ENCODE peak calls at places on chromosomes 12 and 14, in seven cellular contexts. K is testis, B is keratinocyte, U is breast epithelium, E is body of pancreas, A is right cardiac atrium, D is H9. H is an unnamed sample. For H3K4me1, the result is how much of the 10 kb centered on the place peaks cover.

GRCh38 chr14:25150934-25151790 is 101.2 kb upstream of the STXBP6 start:
- DNase-seq in B (peak), A (no peak), U (no peak), D (no peak), E (no peak), K (no peak), H (no peak)

GRCh38 chr14:99793213-99794155 is at the start of gene EML1:
- DNase-seq in D (peak), A (peak), B (no peak), E (peak), U (peak), K (peak), H (peak)

GRCh38 chr12:102833687-102834435 is 83.2 kb downstream of the PAH start:
- DNase-seq in D (peak), E (no peak), K (peak), U (no peak), A (no peak), B (no peak), H (no peak)

GRCh38 chr12:32549675-32550079 is 129.4 kb upstream of the DNM1L start:
- DNase-seq in B (no peak), K (peak), E (no peak), U (no peak), D (no peak), A (peak), H (no peak)

GRCh38 chr14:72664651-72665050 is 229.2 kb downstream of the DPF3 start:
- DNase-seq in B (no peak), A (no peak), K (no peak), E (no peak), D (no peak), U (no peak), H (no peak)

GRCh38 chr14:90796319-90796718 is 19.9 kb downstream of the TTC7B start:
- DNase-seq in A (no peak), U (no peak), E (no peak), K (no peak), D (no peak), B (no peak), H (no peak)

GRCh38 chr12:32548691-32549412 is 130.2 kb upstream of the DNM1L start:
- DNase-seq in A (peak), D (no peak), U (peak), B (no peak), E (peak), K (peak), H (peak)

GRCh38 chr12:131734336-131735152 is 23.7 kb downstream of the SFSWAP start:
- DNase-seq in U (no peak), D (no peak), K (peak), E (no peak), B (no peak), A (no peak), H (no peak)

GRCh38 chr14:50678163-50678562 is 10.1 kb upstream of the SAV1 start:
- DNase-seq in E (no peak), U (no peak), D (no peak), K (no peak), B (no peak), A (no peak), H (no peak)

GRCh38 chr12:80400591-80400991 is 43.4 kb upstream of the PTPRQ start:
- DNase-seq in A (peak), D (peak), U (no peak), K (no peak), E (no peak), B (no peak), H (no peak)

GRCh38 chr12:79690156-79690605 is 583 bp downstream of the PAWR start:
- DNase-seq in U (no peak), B (no peak), A (peak), E (peak), D (no peak), K (no peak), H (peak)

GRCh38 chr12:70106347-70106746 is 136.9 kb upstream of the CNOT2 start:
- DNase-seq in K (no peak), U (no peak), B (no peak), E (no peak), A (no peak), D (no peak), H (no peak)

GRCh38 chr14:64723691-64724577 is 19.7 kb downstream of the PLEKHG3 start:
- DNase-seq in B (no peak), D (no peak), K (no peak), E (no peak), U (no peak), A (no peak), H (no peak)

GRCh38 chr14:96574633-96575191 is 72.5 kb downstream of the PAPOLA start:
- DNase-seq in B (no peak), U (no peak), E (no peak), A (peak), K (no peak), D (no peak), H (peak)

GRCh38 chr12:131912526-131913274 is 16.4 kb upstream of the PUS1 start:
- DNase-seq in U (peak), D (no peak), A (peak), B (no peak), E (peak), K (peak), H (peak)

GRCh38 chr12:104219908-104220404 is 4.4 kb downstream of the TXNRD1 start:
- DNase-seq in E (peak), K (no peak), B (peak), D (no peak), A (peak), U (no peak), H (no peak)

GRCh38 chr14:64680013-64680674 is 24.1 kb upstream of the PLEKHG3 start:
- DNase-seq in D (no peak), B (peak), E (no peak), A (peak), K (peak), U (peak), H (peak)

GRCh38 chr12:31118347-31118830 is 44.7 kb downstream of the DDX11 start:
- DNase-seq in B (no peak), K (no peak), E (no peak), A (peak), U (no peak), D (peak), H (peak)

GRCh38 chr12:106304001-106304421 is 1.5 kb downstream of the TCP11L2 start:
- DNase-seq in A (no peak), B (no peak), E (peak), U (no peak), K (no peak), D (no peak), H (no peak)

GRCh38 chr12:67624355-67624754 is 24.2 kb upstream of the DYRK2 start:
- DNase-seq in D (peak), U (no peak), B (no peak), A (no peak), E (no peak), K (no peak), H (no peak)

GRCh38 chr12:55893723-55894122 is 34.0 kb downstream of the PYM1 start:
- DNase-seq in E (no peak), D (no peak), A (no peak), K (no peak), B (no peak), U (no peak), H (no peak)

GRCh38 chr12:114888458-114888857 is 204.5 kb upstream of the TBX3 start:
- DNase-seq in B (no peak), E (no peak), D (no peak), K (no peak), A (no peak), U (no peak), H (no peak)

GRCh38 chr14:67457782-67458181 is 30.7 kb downstream of the TMEM229B start:
- DNase-seq in A (peak), B (no peak), K (no peak), D (peak), U (peak), E (peak), H (no peak)

GRCh38 chr14:53742226-53742607 is 214.4 kb downstream of the BMP4 start:
- DNase-seq in B (no peak), D (no peak), E (no peak), A (no peak), U (no peak), K (no peak), H (no peak)

GRCh38 chr14:104293851-104294627 is 155.7 kb downstream of the KIF26A start:
- DNase-seq in E (no peak), A (peak), B (no peak), U (no peak), D (peak), K (no peak), H (peak)

GRCh38 chr12:75863475-75863874 is 168.1 kb downstream of the PHLDA1 start:
- DNase-seq in D (no peak), E (no peak), K (no peak), B (no peak), U (no peak), A (no peak), H (no peak)

GRCh38 chr14:75399819-75400678 is 27.8 kb upstream of the JDP2 start:
- DNase-seq in E (peak), D (no peak), U (peak), B (peak), A (peak), K (peak), H (peak)

GRCh38 chr12:1108276-1108675 is 117.3 kb downstream of the ERC1 start:
- DNase-seq in B (no peak), D (no peak), K (no peak), A (no peak), U (no peak), E (no peak), H (no peak)

GRCh38 chr12:91922139-91922538 is 223.5 kb downstream of the BTG1 start:
- DNase-seq in B (no peak), A (no peak), K (no peak), U (no peak), E (no peak), D (no peak), H (no peak)

GRCh38 chr12:49827351-49828099 is 688 bp downstream of the NCKAP5L start:
- DNase-seq in U (peak), A (peak), B (no peak), D (peak), K (peak), E (peak), H (peak)

GRCh38 chr12:120413901-120414695 is 23.8 kb upstream of the COX6A1 start:
- DNase-seq in E (peak), K (no peak), B (no peak), U (no peak), D (peak), A (no peak), H (no peak)

GRCh38 chr12:49547090-49547690 is 8.4 kb downstream of the KCNH3 start:
- DNase-seq in K (no peak), E (no peak), U (no peak), D (no peak), B (no peak), A (no peak), H (no peak)

GRCh38 chr14:76514599-76514998 is 138.7 kb downstream of the ESRRB start:
- DNase-seq in K (no peak), E (peak), A (no peak), D (no peak), B (peak), U (no peak), H (no peak)

GRCh38 chr12:55743967-55744931 is 1.3 kb downstream of the GDF11 start:
- DNase-seq in K (no peak), D (no peak), B (no peak), E (no peak), A (peak), U (no peak), H (no peak)

GRCh38 chr12:50283924-50284236 is 560 bp upstream of the LIMA1 start:
- DNase-seq in A (no peak), U (no peak), D (no peak), E (peak), B (no peak), K (no peak), H (no peak)

GRCh38 chr14:26860111-26860510 is 262.3 kb upstream of the NOVA1 start:
- DNase-seq in A (no peak), D (no peak), B (no peak), U (no peak), K (no peak), E (no peak), H (no peak)

GRCh38 chr12:32863128-32863527 is 33.4 kb downstream of the PKP2 start:
- DNase-seq in D (no peak), A (no peak), K (no peak), B (no peak), U (no peak), E (no peak), H (no peak)

DNA sequence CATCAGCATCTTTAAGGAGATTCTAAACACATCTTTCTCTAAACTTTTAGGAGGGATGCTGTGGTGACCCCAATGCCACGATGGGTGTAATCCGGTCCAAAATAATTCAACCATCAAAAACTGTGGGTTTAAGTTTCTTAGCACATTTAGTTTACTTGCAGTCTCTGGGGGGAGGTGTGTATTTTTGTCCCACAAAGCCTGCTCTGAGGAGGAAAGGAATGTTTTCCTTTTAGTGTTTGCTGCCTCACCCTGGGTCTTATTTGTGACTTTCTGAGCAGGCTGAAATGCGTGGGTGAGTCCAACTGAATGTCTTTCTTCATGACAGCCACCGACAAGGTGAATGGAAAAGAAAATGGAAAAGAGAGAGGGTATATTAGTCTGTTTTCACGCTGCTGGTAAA is 1324.7 kb downstream of the AACS start:
- DNase-seq in U (no peak), B (no peak), K (no peak), E (no peak), D (no peak), A (no peak), H (no peak)
- H3K4me1 ChIP-seq in U (under half), B (under half), K (under half), E (under half), D (under half), A (under half), H (under half)

GRCh38 chr12:65881965-65882413 is 57.7 kb downstream of the HMGA2 start:
- DNase-seq in B (no peak), D (peak), K (peak), A (peak), E (peak), U (peak), H (peak)
- H3K4me1 ChIP-seq in B (under half), D (under half), K (under half), A (under half), E (under half), U (under half), H (under half)

GRCh38 chr14:101823081-101823480 is 61.6 kb downstream of the PPP2R5C start:
- DNase-seq in A (no peak), K (no peak), D (no peak), E (no peak), B (no peak), U (no peak), H (no peak)

GRCh38 chr14:101817511-101818001 is 56.0 kb downstream of the PPP2R5C start:
- DNase-seq in K (no peak), B (no peak), E (no peak), U (no peak), A (no peak), D (no peak), H (no peak)

GRCh38 chr14:101821528-101821927 is 60.0 kb downstream of the PPP2R5C start:
- DNase-seq in A (no peak), K (no peak), B (no peak), U (no peak), E (no peak), D (no peak), H (no peak)

GRCh38 chr14:101819251-101819990 is 57.9 kb downstream of the PPP2R5C start:
- DNase-seq in A (no peak), U (no peak), B (no peak), K (no peak), E (no peak), D (no peak), H (no peak)

DNA sequence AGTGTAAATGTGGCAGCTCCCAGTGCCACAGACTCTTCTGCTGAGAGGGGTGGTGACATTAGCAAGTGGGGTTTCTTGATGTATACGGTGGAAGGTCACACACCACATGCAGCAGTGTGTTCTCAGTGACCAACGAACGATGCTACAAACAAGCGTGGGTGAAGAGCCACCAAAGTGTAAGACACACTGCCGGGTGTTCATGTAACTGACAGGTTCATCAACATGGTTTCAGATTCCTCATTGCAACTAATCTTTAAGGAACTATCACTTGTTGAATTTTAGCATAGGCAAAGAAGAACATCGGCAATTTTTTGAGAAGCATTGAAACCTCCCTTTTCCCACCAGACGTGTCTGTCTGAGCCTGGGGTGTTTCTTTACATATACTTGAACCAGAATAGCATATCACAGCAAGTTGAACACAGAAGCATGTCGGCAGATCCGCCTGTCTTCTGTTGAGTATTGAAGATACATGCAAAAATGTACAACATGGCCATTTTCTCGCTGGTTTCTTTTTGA is 58.8 kb downstream of the PPP2R5C start:
- DNase-seq in B (no peak), U (no peak), A (no peak), K (no peak), D (no peak), E (no peak), H (no peak)
- H3K4me1 ChIP-seq in B (under half), U (under half), A (under half), K (under half), D (under half), E (under half), H (under half)

GRCh38 chr12:25714219-25714984 is 161.3 kb upstream of the LMNTD1 start:
- DNase-seq in D (no peak), U (no peak), K (no peak), B (no peak), E (no peak), A (no peak), H (no peak)
- H3K4me1 ChIP-seq in D (under half), U (under half), K (under half), B (under half), E (under half), A (under half), H (under half)

DNA sequence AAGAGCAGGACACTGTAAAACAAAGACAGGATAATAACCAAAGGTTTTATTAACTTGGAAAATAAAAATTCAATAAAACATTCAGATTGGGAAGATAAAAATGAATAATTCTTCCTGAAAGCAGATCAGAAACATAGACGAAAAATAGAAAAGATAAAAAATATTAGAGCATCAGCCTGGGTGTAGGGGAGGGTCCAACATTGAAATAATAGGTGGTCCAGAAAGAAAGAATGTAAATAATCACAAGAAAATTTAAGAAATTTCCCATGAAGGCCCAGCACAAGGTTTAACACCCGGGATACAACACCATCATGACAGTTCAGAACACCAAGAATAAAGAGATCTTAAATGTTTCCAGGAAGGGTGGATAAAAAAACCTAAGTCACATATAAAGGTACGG is 31.0 kb upstream of the DICER1 start:
- DNase-seq in B (no peak), E (no peak), U (no peak), K (no peak), A (no peak), D (no peak), H (no peak)
- H3K4me1 ChIP-seq in B (under half), E (under half), U (under half), K (under half), A (under half), D (under half), H (under half)

DNA sequence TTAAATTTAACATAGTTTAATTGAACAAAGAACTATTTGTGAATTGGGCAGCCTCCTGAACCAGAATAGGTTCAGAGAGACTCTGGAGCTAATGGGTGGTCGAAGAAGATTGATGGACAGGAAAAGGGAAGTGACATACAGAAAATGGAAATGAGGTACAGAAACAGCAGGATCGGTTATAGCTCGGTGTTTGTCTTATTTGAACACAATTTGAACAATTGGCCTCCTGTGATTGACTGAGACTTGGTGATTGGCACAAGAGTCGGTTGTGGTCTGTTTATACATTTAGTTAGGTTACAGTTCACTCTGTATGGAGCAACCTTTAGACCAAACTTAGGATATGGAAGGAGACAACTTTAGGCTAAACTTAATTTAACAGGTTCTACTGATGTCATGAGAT is 18.4 kb upstream of the CFL2 start:
- DNase-seq in U (no peak), A (no peak), D (no peak), K (no peak), B (no peak), E (no peak), H (no peak)
- H3K4me1 ChIP-seq in U (under half), A (under half), D (under half), K (under half), B (under half), E (under half), H (under half)

DNA sequence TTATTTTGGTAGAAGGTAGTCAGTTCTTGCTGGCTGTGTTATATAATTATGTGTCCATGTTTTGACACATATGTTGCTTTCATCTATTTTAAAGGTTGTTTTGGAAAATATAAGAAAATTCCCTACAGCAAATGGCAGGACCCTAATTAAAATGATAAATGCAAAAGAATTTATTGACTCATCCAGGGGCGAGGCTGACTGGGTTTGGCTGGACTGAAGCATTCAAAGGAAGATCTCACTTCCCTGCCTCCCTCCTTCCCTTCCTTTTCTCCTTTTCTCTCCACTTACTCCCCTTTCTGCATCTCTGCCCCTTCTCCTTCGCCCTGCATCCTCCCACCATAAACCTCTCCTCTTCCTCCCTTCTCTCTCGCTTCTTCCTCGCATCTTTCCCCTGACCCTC is 129.6 kb downstream of the SNAPC1 start:
- DNase-seq in K (no peak), E (no peak), B (no peak), A (no peak), D (no peak), U (no peak), H (no peak)
- H3K4me1 ChIP-seq in K (under half), E (under half), B (under half), A (under half), D (under half), U (under half), H (under half)